ENCODE peak calls at places on chromosomes 6 and 20, in seven cellular contexts. One of them, this sample, is unnamed.

GRCh38 chr20:42740191-42740870 is 449.4 kb downstream of the PTPRT start:
- DNase-seq in NCI-H1092: no peak
- DNase-seq in T-helper 1 cell: no peak
- DNase-seq in RWPE2: no peak
- DNase-seq in fibroblast of the aortic adventitia: no peak
- DNase-seq in substantia nigra: no peak
- DNase-seq in NCI-H1436: no peak
- DNase-seq in this sample: peak; percentile 24

GRCh38 chr20:8812818-8813217 is 256.1 kb upstream of the PLCB4 start:
- DNase-seq in NCI-H1092: no peak
- DNase-seq in T-helper 1 cell: no peak
- DNase-seq in RWPE2: no peak
- DNase-seq in fibroblast of the aortic adventitia: no peak
- DNase-seq in substantia nigra: no peak
- DNase-seq in NCI-H1436: peak; percentile 39
- DNase-seq in this sample: peak; percentile 24

GRCh38 chr20:4985658-4986057 is 15.7 kb downstream of the SLC23A2 start:
- DNase-seq in NCI-H1092: no peak
- DNase-seq in T-helper 1 cell: no peak
- DNase-seq in RWPE2: no peak
- DNase-seq in fibroblast of the aortic adventitia: no peak
- DNase-seq in substantia nigra: no peak
- DNase-seq in NCI-H1436: no peak
- DNase-seq in this sample: no peak

GRCh38 chr6:82988904-82989303 is 76.7 kb downstream of the UBE3D start:
- DNase-seq in NCI-H1092: no peak
- DNase-seq in T-helper 1 cell: no peak
- DNase-seq in RWPE2: no peak
- DNase-seq in fibroblast of the aortic adventitia: peak; percentile 46
- DNase-seq in substantia nigra: no peak
- DNase-seq in NCI-H1436: no peak
- DNase-seq in this sample: no peak

GRCh38 chr20:24149881-24150307 is 161.3 kb upstream of the GGTLC1 start:
- DNase-seq in NCI-H1092: no peak
- DNase-seq in T-helper 1 cell: no peak
- DNase-seq in RWPE2: no peak
- DNase-seq in fibroblast of the aortic adventitia: no peak
- DNase-seq in substantia nigra: no peak
- DNase-seq in NCI-H1436: no peak
- DNase-seq in this sample: no peak

GRCh38 chr6:33276864-33277662 is at the start of gene B3GALT4:
- DNase-seq in NCI-H1092: peak; percentile 20
- DNase-seq in T-helper 1 cell: peak; percentile 50
- DNase-seq in RWPE2: no peak
- DNase-seq in fibroblast of the aortic adventitia: peak; percentile 54
- DNase-seq in substantia nigra: peak; percentile 40
- DNase-seq in NCI-H1436: peak; percentile 62
- DNase-seq in this sample: peak; percentile 86

GRCh38 chr6:38166411-38167240 is 347.1 kb downstream of the ZFAND3 start:
- DNase-seq in NCI-H1092: no peak
- DNase-seq in T-helper 1 cell: no peak
- DNase-seq in RWPE2: no peak
- DNase-seq in fibroblast of the aortic adventitia: no peak
- DNase-seq in substantia nigra: no peak
- DNase-seq in NCI-H1436: no peak
- DNase-seq in this sample: peak; percentile 16

GRCh38 chr20:20864346-20865096 is 152.1 kb upstream of the RALGAPA2 start:
- DNase-seq in NCI-H1092: peak; percentile 52
- DNase-seq in T-helper 1 cell: no peak
- DNase-seq in RWPE2: no peak
- DNase-seq in fibroblast of the aortic adventitia: peak; percentile 3
- DNase-seq in substantia nigra: no peak
- DNase-seq in NCI-H1436: peak; percentile 60
- DNase-seq in this sample: no peak

GRCh38 chr6:40398810-40399477 is 188.2 kb downstream of the LRFN2 start:
- DNase-seq in NCI-H1092: no peak
- DNase-seq in T-helper 1 cell: no peak
- DNase-seq in RWPE2: no peak
- DNase-seq in fibroblast of the aortic adventitia: no peak
- DNase-seq in substantia nigra: no peak
- DNase-seq in NCI-H1436: no peak
- DNase-seq in this sample: no peak

GRCh38 chr6:116221067-116221466 is 32.8 kb downstream of the TSPYL4 start:
- DNase-seq in NCI-H1092: no peak
- DNase-seq in T-helper 1 cell: no peak
- DNase-seq in RWPE2: no peak
- DNase-seq in fibroblast of the aortic adventitia: peak; percentile 27
- DNase-seq in substantia nigra: no peak
- DNase-seq in NCI-H1436: no peak
- DNase-seq in this sample: no peak

GRCh38 chr6:32559747-32560146 is 29.7 kb upstream of the HLA-DRB5 start:
- DNase-seq in NCI-H1092: no peak
- DNase-seq in T-helper 1 cell: no peak
- DNase-seq in RWPE2: no peak
- DNase-seq in fibroblast of the aortic adventitia: no peak
- DNase-seq in substantia nigra: no peak
- DNase-seq in NCI-H1436: no peak
- DNase-seq in this sample: no peak

GRCh38 chr20:62574612-62574993 is 67.7 kb upstream of the SLCO4A1 start:
- DNase-seq in NCI-H1092: no peak
- DNase-seq in T-helper 1 cell: no peak
- DNase-seq in RWPE2: no peak
- DNase-seq in fibroblast of the aortic adventitia: no peak
- DNase-seq in substantia nigra: no peak
- DNase-seq in NCI-H1436: no peak
- DNase-seq in this sample: no peak

GRCh38 chr6:163333038-163333437 is 81.5 kb upstream of the QKI start:
- DNase-seq in NCI-H1092: no peak
- DNase-seq in T-helper 1 cell: no peak
- DNase-seq in RWPE2: no peak
- DNase-seq in fibroblast of the aortic adventitia: no peak
- DNase-seq in substantia nigra: no peak
- DNase-seq in NCI-H1436: no peak
- DNase-seq in this sample: no peak

GRCh38 chr6:33722103-33722646 is 10.7 kb upstream of the UQCC2 start:
- DNase-seq in NCI-H1092: no peak
- DNase-seq in T-helper 1 cell: no peak
- DNase-seq in RWPE2: no peak
- DNase-seq in fibroblast of the aortic adventitia: no peak
- DNase-seq in substantia nigra: no peak
- DNase-seq in NCI-H1436: no peak
- DNase-seq in this sample: no peak

GRCh38 chr6:134640229-134640628 is 309.7 kb downstream of the ALDH8A1 start:
- DNase-seq in NCI-H1092: no peak
- DNase-seq in T-helper 1 cell: no peak
- DNase-seq in RWPE2: no peak
- DNase-seq in fibroblast of the aortic adventitia: no peak
- DNase-seq in substantia nigra: no peak
- DNase-seq in NCI-H1436: no peak
- DNase-seq in this sample: no peak

GRCh38 chr20:63942250-63943006 is 13.8 kb downstream of the UCKL1 start:
- DNase-seq in NCI-H1092: no peak
- DNase-seq in T-helper 1 cell: peak; percentile 48
- DNase-seq in RWPE2: peak; percentile 93
- DNase-seq in fibroblast of the aortic adventitia: no peak
- DNase-seq in substantia nigra: no peak
- DNase-seq in NCI-H1436: no peak
- DNase-seq in this sample: peak; percentile 55

GRCh38 chr6:77573843-77574242 is 79.0 kb upstream of the MEI4 start:
- DNase-seq in NCI-H1092: no peak
- DNase-seq in T-helper 1 cell: no peak
- DNase-seq in RWPE2: no peak
- DNase-seq in fibroblast of the aortic adventitia: no peak
- DNase-seq in substantia nigra: no peak
- DNase-seq in NCI-H1436: no peak
- DNase-seq in this sample: no peak

GRCh38 chr6:108434222-108434621 is 126.5 kb upstream of the FOXO3 start:
- DNase-seq in NCI-H1092: no peak
- DNase-seq in T-helper 1 cell: no peak
- DNase-seq in RWPE2: no peak
- DNase-seq in fibroblast of the aortic adventitia: no peak
- DNase-seq in substantia nigra: no peak
- DNase-seq in NCI-H1436: no peak
- DNase-seq in this sample: no peak

GRCh38 chr6:110415297-110415916 is at the start of gene DDO:
- DNase-seq in NCI-H1092: no peak
- DNase-seq in T-helper 1 cell: no peak
- DNase-seq in RWPE2: no peak
- DNase-seq in fibroblast of the aortic adventitia: peak; percentile 62
- DNase-seq in substantia nigra: peak; percentile 31
- DNase-seq in NCI-H1436: no peak
- DNase-seq in this sample: peak; percentile 82

GRCh38 chr6:37717836-37718251 is 20.2 kb upstream of the MDGA1 start:
- DNase-seq in NCI-H1092: no peak
- DNase-seq in T-helper 1 cell: no peak
- DNase-seq in RWPE2: no peak
- DNase-seq in fibroblast of the aortic adventitia: peak; percentile 83
- DNase-seq in substantia nigra: no peak
- DNase-seq in NCI-H1436: no peak
- DNase-seq in this sample: no peak

GRCh38 chr6:162772466-162772865 is 44.7 kb downstream of the PACRG start:
- DNase-seq in NCI-H1092: no peak
- DNase-seq in T-helper 1 cell: no peak
- DNase-seq in RWPE2: no peak
- DNase-seq in fibroblast of the aortic adventitia: no peak
- DNase-seq in substantia nigra: no peak
- DNase-seq in NCI-H1436: no peak
- DNase-seq in this sample: no peak

GRCh38 chr6:35786810-35787209 is 6.0 kb downstream of the CLPSL1 start:
- DNase-seq in NCI-H1092: no peak
- DNase-seq in T-helper 1 cell: no peak
- DNase-seq in RWPE2: no peak
- DNase-seq in fibroblast of the aortic adventitia: no peak
- DNase-seq in substantia nigra: no peak
- DNase-seq in NCI-H1436: no peak
- DNase-seq in this sample: no peak

GRCh38 chr6:45619994-45620471 is 242.3 kb upstream of the SUPT3H start:
- DNase-seq in NCI-H1092: no peak
- DNase-seq in T-helper 1 cell: no peak
- DNase-seq in RWPE2: no peak
- DNase-seq in fibroblast of the aortic adventitia: no peak
- DNase-seq in substantia nigra: no peak
- DNase-seq in NCI-H1436: no peak
- DNase-seq in this sample: no peak

GRCh38 chr6:128327890-128328289 is 192.5 kb downstream of the PTPRK start:
- DNase-seq in NCI-H1092: no peak
- DNase-seq in T-helper 1 cell: peak; percentile 0
- DNase-seq in RWPE2: no peak
- DNase-seq in fibroblast of the aortic adventitia: peak; percentile 63
- DNase-seq in substantia nigra: no peak
- DNase-seq in NCI-H1436: no peak
- DNase-seq in this sample: no peak